ENCODE peak calls at places on chromosome 7, in five cellular contexts. N is psoas muscle, P is thoracic aorta, L is hepatocyte, A is thyroid gland. R is an unnamed sample.

GRCh38 chr7:139852482-139852845 is 23.4 kb downstream of the TBXAS1 start:
- DNase-seq in L (no peak), A (no peak), N (no peak), P (no peak), R (no peak)

GRCh38 chr7:97499204-97499603 is 232.7 kb upstream of the TAC1 start:
- DNase-seq in L (peak), A (no peak), N (no peak), P (no peak), R (peak)

GRCh38 chr7:155879592-155879991 is 67.3 kb upstream of the SHH start:
- DNase-seq in N (no peak), L (no peak), P (no peak), A (no peak), R (no peak)

GRCh38 chr7:121019018-121019417 is 30.5 kb downstream of the CPED1 start:
- DNase-seq in A (no peak), P (no peak), N (no peak), L (no peak), R (no peak)

GRCh38 chr7:115471891-115472290 is 550.0 kb downstream of the MDFIC start:
- DNase-seq in L (no peak), A (no peak), N (no peak), P (no peak), R (no peak)

GRCh38 chr7:36265720-36266119 is 112.7 kb downstream of the EEPD1 start:
- DNase-seq in N (no peak), L (no peak), P (no peak), A (no peak), R (no peak)

GRCh38 chr7:70177166-70177565 is 578.9 kb downstream of the AUTS2 start:
- DNase-seq in A (no peak), P (no peak), N (no peak), L (no peak), R (no peak)

GRCh38 chr7:27709137-27710075 is 30.6 kb upstream of the TAX1BP1 start:
- DNase-seq in L (no peak), N (no peak), P (no peak), A (no peak), R (no peak)

GRCh38 chr7:52825611-52826010 is 209.8 kb upstream of the POM121L12 start:
- DNase-seq in A (no peak), N (no peak), P (no peak), L (no peak), R (no peak)
- H3K27ac ChIP-seq in A (no peak), N (no peak), P (no peak), L (no peak), R (no peak)

GRCh38 chr7:1924185-1924817 is 254.2 kb downstream of the ELFN1 start:
- DNase-seq in A (no peak), N (no peak), P (no peak), L (no peak), R (no peak)

GRCh38 chr7:1920886-1921285 is 250.8 kb downstream of the ELFN1 start:
- DNase-seq in A (no peak), P (no peak), N (no peak), L (no peak), R (no peak)

GRCh38 chr7:1923409-1924053 is 253.5 kb downstream of the ELFN1 start:
- DNase-seq in P (no peak), N (no peak), L (no peak), A (no peak), R (no peak)

GRCh38 chr7:1922071-1922869 is 252.2 kb downstream of the ELFN1 start:
- DNase-seq in N (no peak), A (no peak), L (no peak), P (no peak), R (no peak)

GRCh38 chr7:1922870-1923236 is 252.8 kb downstream of the ELFN1 start:
- DNase-seq in A (no peak), N (no peak), L (no peak), P (no peak), R (no peak)
- TF ChIP-seq CTCF in A (no peak), N (no peak), L (no peak), P (no peak), R (no peak)

GRCh38 chr7:45978731-45979211 is 57.7 kb upstream of the IGFBP3 start:
- DNase-seq in P (no peak), L (no peak), N (no peak), A (peak), R (no peak)

GRCh38 chr7:45978010-45978681 is 57.1 kb upstream of the IGFBP3 start:
- DNase-seq in N (no peak), A (peak), L (peak), P (peak), R (peak)

GRCh38 chr7:45980181-45980905 is 59.3 kb upstream of the IGFBP3 start:
- DNase-seq in P (no peak), L (no peak), A (no peak), N (no peak), R (no peak)

GRCh38 chr7:45980973-45981372 is 59.9 kb upstream of the IGFBP3 start:
- DNase-seq in L (no peak), A (no peak), P (no peak), N (no peak), R (no peak)

GRCh38 chr7:45979275-45980180 is 58.5 kb upstream of the IGFBP3 start:
- DNase-seq in N (no peak), P (no peak), L (no peak), A (no peak), R (no peak)
- H3K27ac ChIP-seq in N (no peak), P (peak), L (peak), A (peak), R (peak)

GRCh38 chr7:129225206-129225930 is 538 bp downstream of the AHCYL2 start:
- DNase-seq in P (no peak), A (peak), L (peak), N (peak), R (peak)
- TF ChIP-seq CTCF in P (no peak), A (no peak), L (no peak), N (no peak), R (no peak)